ENCODE peak calls at places on chromosome 19, in eight cellular contexts. R is ascending aorta; U is NCI-H1417; W is mucosa of gallbladder; H is right cardiac atrium; N is fibroblast of the conjunctiva; Q is CD4-positive, alpha-beta T cell; O is small intestine. X is an unnamed sample.

GRCh38 chr19:3606174-3606689 is 443 bp downstream of the TBXA2R start:
- DNase-seq in R (no peak), U (peak; percentile 85), W (peak; percentile 35), H (no peak), N (no peak), Q (no peak), O (peak; percentile 74), X (no peak)

GRCh38 chr19:49780861-49781260 is 14.1 kb downstream of the AP2A1 start:
- DNase-seq in R (no peak), U (no peak), W (no peak), H (no peak), N (no peak), Q (no peak), O (no peak), X (no peak)

GRCh38 chr19:21022996-21023395 is 2.5 kb downstream of the ZNF430 start:
- DNase-seq in R (no peak), U (no peak), W (no peak), H (no peak), N (peak; percentile 70), Q (no peak), O (no peak), X (no peak)

GRCh38 chr19:57363734-57364181 is 407 bp downstream of the TRAPPC2B start:
- DNase-seq in R (no peak), U (no peak), W (no peak), H (no peak), N (no peak), Q (no peak), O (peak; percentile 1), X (no peak)

GRCh38 chr19:4267901-4268815 is 10.9 kb upstream of the SHD start:
- DNase-seq in R (no peak), U (no peak), W (no peak), H (no peak), N (no peak), Q (no peak), O (peak; percentile 93), X (no peak)

GRCh38 chr19:17579523-17580244 is 24.2 kb downstream of the COLGALT1 start:
- DNase-seq in R (no peak), U (no peak), W (peak; percentile 35), H (peak; percentile 70), N (peak; percentile 55), Q (no peak), O (peak; percentile 75), X (no peak)

GRCh38 chr19:39307233-39307821 is 11.1 kb downstream of the IFNL1 start:
- DNase-seq in R (no peak), U (peak; percentile 65), W (peak; percentile 46), H (peak; percentile 54), N (no peak), Q (no peak), O (peak; percentile 81), X (no peak)

GRCh38 chr19:29001922-29002247 is 211.1 kb downstream of the UQCRFS1 start:
- DNase-seq in R (no peak), U (no peak), W (no peak), H (no peak), N (no peak), Q (no peak), O (no peak), X (no peak)

GRCh38 chr19:17379221-17379631 is 2.1 kb upstream of the PLVAP start:
- DNase-seq in R (no peak), U (no peak), W (no peak), H (no peak), N (no peak), Q (no peak), O (no peak), X (no peak)

GRCh38 chr19:29060833-29061364 is 152.1 kb downstream of the UQCRFS1 start:
- DNase-seq in R (no peak), U (no peak), W (no peak), H (no peak), N (no peak), Q (no peak), O (no peak), X (peak; percentile 7)

GRCh38 chr19:13024126-13024957 is 29.1 kb downstream of the NFIX start:
- DNase-seq in R (no peak), U (peak; percentile 74), W (no peak), H (no peak), N (no peak), Q (no peak), O (no peak), X (no peak)

GRCh38 chr19:15260939-15261338 is 28.7 kb upstream of the EPHX3 start:
- DNase-seq in R (no peak), U (no peak), W (no peak), H (no peak), N (no peak), Q (no peak), O (no peak), X (no peak)

GRCh38 chr19:43526884-43527859 is at the start of gene ETHE1:
- DNase-seq in R (peak; percentile 92), U (peak; percentile 75), W (peak; percentile 73), H (peak; percentile 83), N (no peak), Q (peak; percentile 46), O (peak; percentile 83), X (peak; percentile 40)

GRCh38 chr19:34134190-34135032 is 37.9 kb upstream of the LSM14A start:
- DNase-seq in R (peak; percentile 90), U (peak; percentile 82), W (peak; percentile 82), H (peak; percentile 90), N (peak; percentile 56), Q (peak; percentile 76), O (peak; percentile 86), X (peak; percentile 45)

GRCh38 chr19:49863254-49863934 is 4.0 kb downstream of the PNKP start:
- DNase-seq in R (no peak), U (no peak), W (no peak), H (peak; percentile 22), N (no peak), Q (no peak), O (no peak), X (no peak)

GRCh38 chr19:2282062-2282861 is at the start of gene PEAK3:
- DNase-seq in R (peak; percentile 80), U (no peak), W (peak; percentile 66), H (peak; percentile 81), N (no peak), Q (no peak), O (peak; percentile 55), X (peak; percentile 57)

GRCh38 chr19:3606690-3607289 is at the start of gene TBXA2R:
- DNase-seq in R (peak; percentile 91), U (peak; percentile 77), W (peak; percentile 56), H (peak; percentile 83), N (no peak), Q (peak; percentile 40), O (no peak), X (peak; percentile 13)

GRCh38 chr19:11581740-11582139 is 4.3 kb upstream of the ACP5 start:
- DNase-seq in R (no peak), U (no peak), W (no peak), H (no peak), N (no peak), Q (peak; percentile 10), O (no peak), X (no peak)

GRCh38 chr19:48513289-48514122 is 1.9 kb upstream of the LMTK3 start:
- DNase-seq in R (peak; percentile 82), U (peak; percentile 81), W (peak; percentile 74), H (peak; percentile 55), N (peak; percentile 37), Q (peak; percentile 70), O (peak; percentile 80), X (peak; percentile 31)

GRCh38 chr19:49065905-49066512 is 1.4 kb upstream of the NTF4 start:
- DNase-seq in R (no peak), U (no peak), W (no peak), H (no peak), N (no peak), Q (no peak), O (no peak), X (no peak)

GRCh38 chr19:5024282-5024681 is 55.4 kb downstream of the KDM4B start:
- DNase-seq in R (no peak), U (no peak), W (no peak), H (no peak), N (no peak), Q (no peak), O (no peak), X (no peak)

GRCh38 chr19:46218160-46218559 is 11.4 kb upstream of the IGFL1 start:
- DNase-seq in R (no peak), U (no peak), W (peak; percentile 21), H (no peak), N (no peak), Q (no peak), O (no peak), X (no peak)

GRCh38 chr19:33304760-33305647 is 2.7 kb upstream of the CEBPA start:
- DNase-seq in R (peak; percentile 60), U (no peak), W (no peak), H (no peak), N (no peak), Q (no peak), O (peak; percentile 98), X (peak; percentile 28)

GRCh38 chr19:1837625-1838105 is 10.6 kb downstream of the REXO1 start:
- DNase-seq in R (no peak), U (no peak), W (no peak), H (no peak), N (no peak), Q (peak; percentile 55), O (peak; percentile 48), X (no peak)

GRCh38 chr19:30909216-30909615 is 440.0 kb downstream of the TSHZ3 start:
- DNase-seq in R (no peak), U (no peak), W (no peak), H (no peak), N (no peak), Q (no peak), O (no peak), X (no peak)

GRCh38 chr19:32566246-32566830 is 14.7 kb upstream of the PDCD5 start:
- DNase-seq in R (no peak), U (no peak), W (no peak), H (no peak), N (no peak), Q (no peak), O (no peak), X (no peak)

GRCh38 chr19:10878253-10878652 is 6.9 kb downstream of the CARM1 start:
- DNase-seq in R (no peak), U (no peak), W (no peak), H (no peak), N (no peak), Q (no peak), O (no peak), X (no peak)

GRCh38 chr19:18223860-18224524 is 2.2 kb downstream of the PDE4C start:
- DNase-seq in R (no peak), U (no peak), W (peak; percentile 17), H (peak; percentile 59), N (no peak), Q (no peak), O (peak; percentile 44), X (no peak)

GRCh38 chr19:2207991-2208860 is 27.9 kb downstream of the PLEKHJ1 start:
- DNase-seq in R (no peak), U (no peak), W (peak; percentile 51), H (peak; percentile 87), N (peak; percentile 53), Q (no peak), O (peak; percentile 60), X (no peak)

GRCh38 chr19:7638802-7639465 is 2.0 kb downstream of the STXBP2 start:
- DNase-seq in R (no peak), U (no peak), W (no peak), H (no peak), N (no peak), Q (no peak), O (no peak), X (no peak)

GRCh38 chr19:52270266-52270885 is 989 bp downstream of the ZNF766 start:
- DNase-seq in R (no peak), U (peak; percentile 36), W (no peak), H (no peak), N (no peak), Q (no peak), O (no peak), X (peak; percentile 8)

GRCh38 chr19:45347570-45348366 is 7.2 kb downstream of the KLC3 start:
- DNase-seq in R (no peak), U (no peak), W (no peak), H (no peak), N (no peak), Q (no peak), O (no peak), X (no peak)

GRCh38 chr19:40219721-40220276 is 1.6 kb upstream of the TTC9B start:
- DNase-seq in R (no peak), U (no peak), W (peak; percentile 35), H (no peak), N (no peak), Q (no peak), O (peak; percentile 86), X (no peak)

GRCh38 chr19:45159204-45159970 is 1.4 kb downstream of the NKPD1 start:
- DNase-seq in R (no peak), U (no peak), W (no peak), H (no peak), N (no peak), Q (no peak), O (no peak), X (no peak)